ENCODE peak calls at places on chromosomes 3 and 15, in eight cellular contexts. L is endodermal cell, K is anterior cingulate cortex, I is HTR-8/SVneo, R is KBM-7, Q is ACHN, O is Ammon's horn, N is cardiac muscle cell. W is an unnamed sample.
A peak's percentile ranks its signal among the peaks of the same experiment; 100 is the strongest.

GRCh38 chr3:130508970-130509369 is 8.0 kb upstream of the COL6A6 start:
- DNase-seq in O (no peak), Q (no peak), R (no peak), I (no peak), L (no peak), K (no peak), N (no peak), W (no peak)

GRCh38 chr3:140568131-140568530 is 109.7 kb upstream of the TRIM42 start:
- DNase-seq in R (no peak), L (no peak), K (no peak), I (no peak), Q (no peak), N (no peak), O (no peak), W (peak; percentile 67)

GRCh38 chr3:52190294-52190841 is 7.6 kb upstream of the ALAS1 start:
- DNase-seq in Q (no peak), N (no peak), I (no peak), R (no peak), K (peak; percentile 83), L (no peak), O (peak; percentile 69), W (peak; percentile 57)

GRCh38 chr3:141992512-141992911 is 116.1 kb downstream of the ATP1B3 start:
- DNase-seq in L (no peak), R (no peak), Q (no peak), N (no peak), K (no peak), I (no peak), O (no peak), W (no peak)

GRCh38 chr3:171345112-171345843 is 114.9 kb downstream of the TNIK start:
- DNase-seq in L (no peak), R (no peak), Q (no peak), O (peak; percentile 47), N (no peak), I (no peak), K (peak; percentile 54), W (no peak)

GRCh38 chr3:124234852-124235252 is 242.9 kb upstream of the ROPN1 start:
- DNase-seq in O (no peak), R (no peak), N (no peak), I (no peak), L (no peak), Q (no peak), K (no peak), W (no peak)

GRCh38 chr15:38103564-38103963 is 149.1 kb upstream of the SPRED1 start:
- DNase-seq in Q (no peak), O (no peak), I (no peak), K (no peak), L (no peak), R (no peak), N (no peak), W (no peak)

GRCh38 chr15:71273731-71274447 is 158.6 kb downstream of the THSD4 start:
- DNase-seq in I (no peak), Q (no peak), O (no peak), L (no peak), N (peak; percentile 12), R (no peak), K (no peak), W (no peak)

GRCh38 chr3:141151439-141151838 is 80.2 kb upstream of the PXYLP1 start:
- DNase-seq in Q (no peak), L (no peak), K (no peak), I (no peak), O (no peak), R (no peak), N (no peak), W (no peak)

GRCh38 chr15:44713006-44713966 is 2.0 kb downstream of the B2M start:
- DNase-seq in Q (peak; percentile 57), N (no peak), K (no peak), L (no peak), R (peak; percentile 41), I (no peak), O (no peak), W (peak; percentile 66)

GRCh38 chr3:62475940-62476339 is 102.6 kb upstream of the FEZF2 start:
- DNase-seq in R (no peak), L (no peak), O (no peak), I (no peak), N (no peak), K (no peak), Q (no peak), W (no peak)

GRCh38 chr3:99534951-99535704 is 103.3 kb upstream of the COL8A1 start:
- DNase-seq in O (no peak), I (peak; percentile 37), L (no peak), K (no peak), Q (no peak), R (no peak), N (peak; percentile 18), W (no peak)

GRCh38 chr3:64084640-64085039 is 61.3 kb upstream of the PSMD6 start:
- DNase-seq in L (no peak), Q (peak; percentile 97), R (no peak), N (no peak), O (no peak), K (no peak), I (peak; percentile 30), W (no peak)

GRCh38 chr3:170724599-170724998 is 138.7 kb upstream of the SLC7A14 start:
- DNase-seq in K (no peak), R (no peak), L (no peak), O (no peak), Q (no peak), N (no peak), I (no peak), W (no peak)